ENCODE peak calls at places on chromosomes 2 and 18, in nine cellular contexts. K is HT1080, M is AG09319, C is OCI-LY7, U is ureter, I is fibroblast of pulmonary artery, H is A549, V is DMS79 treated with DMSO at 0.1 percent for 48 hours, F is T follicular helper cell. E is an unnamed sample.

GRCh38 chr2:33598472-33599174 is 476 bp downstream of the FAM98A start:
- DNase-seq in K (peak), M (no peak), C (peak), U (no peak), I (peak), H (peak), V (peak), F (peak), E (peak)

GRCh38 chr2:105179469-105180372 is 61.8 kb upstream of the GPR45 start:
- DNase-seq in K (peak), M (peak), C (no peak), U (peak), I (peak), H (peak), V (peak), F (no peak), E (no peak)

GRCh38 chr2:189534854-189535253 is 45.7 kb downstream of the SLC40A1 start:
- DNase-seq in K (peak), M (no peak), C (no peak), U (no peak), I (peak), H (peak), V (no peak), F (no peak), E (no peak)

GRCh38 chr2:26455801-26456700 is 21.9 kb downstream of the OTOF start:
- DNase-seq in K (no peak), M (no peak), C (no peak), U (no peak), I (no peak), H (no peak), V (no peak), F (no peak), E (no peak)

GRCh38 chr2:25497862-25498407 is 156.2 kb upstream of the DNMT3A start:
- DNase-seq in K (no peak), M (no peak), C (peak), U (no peak), I (no peak), H (no peak), V (no peak), F (no peak), E (no peak)

GRCh38 chr18:11146238-11146946 is 3.0 kb downstream of the PIEZO2 start:
- DNase-seq in K (no peak), M (no peak), C (no peak), U (no peak), I (no peak), H (no peak), V (no peak), F (no peak), E (peak)

GRCh38 chr2:232876071-232876977 is 6.3 kb downstream of the SNORC start:
- DNase-seq in K (no peak), M (no peak), C (peak), U (no peak), I (no peak), H (peak), V (peak), F (no peak), E (no peak)

GRCh38 chr2:179701524-179702110 is 159.8 kb downstream of the ZNF385B start:
- DNase-seq in K (peak), M (no peak), C (no peak), U (no peak), I (no peak), H (no peak), V (no peak), F (no peak), E (no peak)

GRCh38 chr18:26386002-26386401 is 159.8 kb downstream of the TAF4B start:
- DNase-seq in K (peak), M (peak), C (no peak), U (no peak), I (peak), H (no peak), V (no peak), F (no peak), E (no peak)

GRCh38 chr18:31490838-31491237 is 7.1 kb upstream of the DSG2 start:
- DNase-seq in K (no peak), M (no peak), C (no peak), U (no peak), I (no peak), H (no peak), V (no peak), F (no peak), E (no peak)

GRCh38 chr18:9422816-9423519 is 52.3 kb upstream of the RALBP1 start:
- DNase-seq in K (peak), M (no peak), C (no peak), U (peak), I (no peak), H (no peak), V (no peak), F (no peak), E (no peak)

GRCh38 chr2:19855528-19856431 is 46.0 kb downstream of the TTC32 start:
- DNase-seq in K (no peak), M (no peak), C (no peak), U (no peak), I (no peak), H (no peak), V (no peak), F (no peak), E (peak)

GRCh38 chr18:69002233-69002632 is 204.4 kb downstream of the CCDC102B start:
- DNase-seq in K (no peak), M (no peak), C (no peak), U (no peak), I (no peak), H (no peak), V (no peak), F (no peak), E (no peak)

GRCh38 chr2:2542316-2542715 is 211.2 kb upstream of the MYT1L start:
- DNase-seq in K (no peak), M (no peak), C (no peak), U (no peak), I (no peak), H (no peak), V (no peak), F (no peak), E (no peak)

GRCh38 chr18:75492897-75493296 is 65.4 kb upstream of the SMIM21 start:
- DNase-seq in K (no peak), M (no peak), C (no peak), U (no peak), I (no peak), H (no peak), V (no peak), F (no peak), E (no peak)

GRCh38 chr2:17899871-17900270 is 21.4 kb downstream of the KCNS3 start:
- DNase-seq in K (no peak), M (no peak), C (no peak), U (no peak), I (no peak), H (no peak), V (no peak), F (no peak), E (no peak)

GRCh38 chr18:5729983-5730699 is 165.2 kb downstream of the TMEM200C start:
- DNase-seq in K (no peak), M (no peak), C (no peak), U (no peak), I (no peak), H (no peak), V (no peak), F (no peak), E (peak)

GRCh38 chr18:5759169-5759568 is 136.2 kb downstream of the TMEM200C start:
- DNase-seq in K (no peak), M (no peak), C (no peak), U (no peak), I (no peak), H (no peak), V (peak), F (no peak), E (no peak)

GRCh38 chr2:59887348-59887747 is 666.1 kb downstream of the BCL11A start:
- DNase-seq in K (no peak), M (no peak), C (no peak), U (no peak), I (no peak), H (no peak), V (no peak), F (no peak), E (no peak)

GRCh38 chr18:28109781-28110460 is 67.0 kb downstream of the CDH2 start:
- DNase-seq in K (no peak), M (no peak), C (no peak), U (no peak), I (peak), H (no peak), V (no peak), F (no peak), E (no peak)

GRCh38 chr18:34909637-34910364 is 131.4 kb upstream of the MAPRE2 start:
- DNase-seq in K (peak), M (no peak), C (no peak), U (no peak), I (peak), H (no peak), V (no peak), F (no peak), E (no peak)

GRCh38 chr2:157492189-157492773 is 48.4 kb upstream of the CYTIP start:
- DNase-seq in K (peak), M (no peak), C (peak), U (peak), I (peak), H (peak), V (peak), F (peak), E (peak)

GRCh38 chr2:197710424-197711042 is 5.4 kb downstream of the MARS2 start:
- DNase-seq in K (no peak), M (no peak), C (peak), U (no peak), I (no peak), H (no peak), V (no peak), F (no peak), E (no peak)

GRCh38 chr2:172928754-172929153 is 146.9 kb upstream of the MAP3K20 start:
- DNase-seq in K (peak), M (no peak), C (no peak), U (no peak), I (peak), H (no peak), V (no peak), F (no peak), E (no peak)

GRCh38 chr2:11121099-11121822 is 34.0 kb upstream of the SLC66A3 start:
- DNase-seq in K (no peak), M (no peak), C (no peak), U (no peak), I (peak), H (no peak), V (no peak), F (no peak), E (no peak)

GRCh38 chr2:39919511-39920317 is 140.7 kb upstream of the THUMPD2 start:
- DNase-seq in K (no peak), M (no peak), C (peak), U (no peak), I (no peak), H (no peak), V (no peak), F (no peak), E (no peak)

E was measured in psoas muscle.